ENCODE peak calls at places on chromosomes 6 and 20, in four cellular contexts. G, N, S and H are unnamed samples.

GRCh38 chr6:19603716-19604115 is 233.5 kb upstream of the ID4 start:
- DNase-seq in G (no peak), N (no peak), S (no peak), H (no peak)

GRCh38 chr6:118902731-118903130 is 8.8 kb downstream of the ASF1A start:
- DNase-seq in G (no peak), N (no peak), S (no peak), H (no peak)

GRCh38 chr6:124964084-124964763 is 2.0 kb downstream of the RNF217 start:
- DNase-seq in N (peak), S (peak), G (no peak), H (no peak)

GRCh38 chr6:72720464-72720863 is 98.6 kb downstream of the KCNQ5 start:
- DNase-seq in N (no peak), G (no peak), S (no peak), H (no peak)

GRCh38 chr6:116949964-116950363 is 72.9 kb downstream of the RFX6 start:
- DNase-seq in S (no peak), G (no peak), N (no peak), H (no peak)

GRCh38 chr6:20933057-20933792 is 399.0 kb downstream of the CDKAL1 start:
- DNase-seq in S (no peak), N (no peak), G (no peak), H (no peak)

GRCh38 chr6:157092736-157093135 is 230.6 kb downstream of the TMEM242 start:
- DNase-seq in S (no peak), G (no peak), N (no peak), H (no peak)

GRCh38 chr20:20609522-20609921 is 102.9 kb downstream of the RALGAPA2 start:
- DNase-seq in G (no peak), S (no peak), N (no peak), H (no peak)

GRCh38 chr20:2458919-2459499 is 11.6 kb downstream of the SNRPB start:
- DNase-seq in G (no peak), S (no peak), N (no peak), H (no peak)

GRCh38 chr6:65229768-65230167 is 477.3 kb downstream of the EYS start:
- DNase-seq in N (no peak), G (no peak), S (no peak), H (no peak)

GRCh38 chr6:154412106-154412820 is 55.7 kb upstream of the IPCEF1 start:
- DNase-seq in N (no peak), S (no peak), G (no peak), H (no peak)

GRCh38 chr6:138089325-138089724 is 17.9 kb downstream of the PERP start:
- DNase-seq in N (no peak), G (no peak), S (no peak), H (no peak)

DNA sequence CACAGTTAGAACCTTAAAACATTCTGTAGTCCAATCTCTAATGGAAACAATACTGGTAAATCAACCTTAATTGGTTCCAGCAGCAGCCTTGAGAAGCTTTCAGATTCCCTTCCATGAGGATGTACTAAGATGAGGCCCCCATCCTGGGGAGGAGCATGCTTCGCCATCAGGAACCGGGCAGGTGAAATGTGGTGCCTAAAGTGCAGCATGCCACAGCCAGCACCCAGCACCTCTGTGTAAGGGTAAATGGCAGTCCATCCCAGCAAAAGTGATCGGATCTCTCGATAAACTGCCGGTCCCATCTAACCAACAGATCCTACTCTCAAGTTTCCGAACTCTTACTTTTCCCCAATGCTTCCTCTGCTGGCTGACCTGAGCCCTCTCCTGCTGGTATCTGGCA is 166.3 kb upstream of the PDE10A start:
- DNase-seq in S (no peak), N (no peak), G (no peak), H (no peak)
- H3K27ac ChIP-seq in S (no peak), N (no peak), G (no peak), H (no peak)

GRCh38 chr6:6700871-6701270 is 112.4 kb downstream of the LY86 start:
- DNase-seq in S (no peak), G (no peak), N (peak), H (no peak)

GRCh38 chr6:6699741-6700367 is 111.3 kb downstream of the LY86 start:
- DNase-seq in G (peak), N (peak), S (peak), H (peak)

GRCh38 chr6:6701864-6702263 is 113.3 kb downstream of the LY86 start:
- DNase-seq in N (peak), S (no peak), G (peak), H (no peak)

GRCh38 chr6:6697620-6698019 is 109.1 kb downstream of the LY86 start:
- DNase-seq in S (peak), G (no peak), N (no peak), H (no peak)

DNA sequence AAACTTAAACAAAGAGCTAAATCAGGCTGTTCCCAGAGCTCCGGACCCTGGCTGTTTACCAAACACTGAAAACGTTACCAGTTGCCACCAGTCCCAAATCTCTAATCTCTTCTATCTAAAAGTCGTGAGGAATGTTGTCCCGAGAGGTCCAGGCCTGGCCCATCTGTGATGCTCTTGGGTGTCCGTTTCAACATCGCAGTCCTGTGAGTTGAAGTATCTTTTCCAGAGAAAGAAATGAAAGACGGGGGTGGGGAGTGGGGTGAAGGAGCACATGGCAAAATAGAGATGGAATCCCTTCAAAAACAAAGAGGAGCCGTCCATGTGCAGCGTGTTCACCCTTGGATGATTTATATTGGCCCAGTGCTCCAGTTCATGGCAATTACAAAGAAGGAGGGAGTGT is 111.9 kb downstream of the LY86 start:
- DNase-seq in G (no peak), N (peak), S (no peak), H (no peak)
- H3K27ac ChIP-seq in G (peak), N (peak), S (no peak), H (no peak)

GRCh38 chr6:41373919-41374617 is 38.7 kb downstream of the NCR2 start:
- DNase-seq in N (no peak), S (peak), G (no peak), H (no peak)
- H3K27ac ChIP-seq in N (no peak), S (no peak), G (no peak), H (no peak)

GRCh38 chr20:49747707-49748524 is 34.2 kb upstream of the B4GALT5 start:
- DNase-seq in G (peak), S (no peak), N (peak), H (peak)
- H3K27ac ChIP-seq in G (peak), S (peak), N (peak), H (peak)

GRCh38 chr20:408843-409696 is 971 bp downstream of the RBCK1 start:
- DNase-seq in G (no peak), N (no peak), S (peak), H (no peak)
- H3K27ac ChIP-seq in G (peak), N (peak), S (no peak), H (peak)

DNA sequence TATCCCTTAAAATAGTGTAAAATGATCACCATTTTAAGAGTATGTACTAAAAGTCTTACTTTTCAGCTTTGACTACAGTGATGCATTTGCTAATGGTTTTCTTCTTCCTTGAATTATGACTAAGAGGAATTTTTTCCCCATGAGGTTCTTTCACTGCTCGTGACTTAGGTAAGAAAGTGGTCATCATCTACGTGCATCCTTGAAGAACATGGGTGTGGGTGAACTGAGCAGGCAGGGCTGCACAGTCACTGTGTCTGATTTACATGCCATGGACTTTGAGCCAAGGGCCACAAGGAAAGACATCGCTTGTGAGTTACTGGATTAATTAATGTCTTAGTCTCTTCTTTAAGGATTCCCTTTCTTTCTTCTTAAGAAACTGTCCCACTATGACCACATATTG is 33.3 kb downstream of the NQO2 start:
- DNase-seq in N (no peak), G (no peak), S (no peak), H (no peak)
- H3K27ac ChIP-seq in N (no peak), G (no peak), S (no peak), H (no peak)

GRCh38 chr6:53437557-53438202 is 88.9 kb upstream of the ELOVL5 start:
- DNase-seq in G (no peak), S (peak), N (no peak), H (peak)
- H3K27ac ChIP-seq in G (no peak), S (no peak), N (no peak), H (no peak)

DNA sequence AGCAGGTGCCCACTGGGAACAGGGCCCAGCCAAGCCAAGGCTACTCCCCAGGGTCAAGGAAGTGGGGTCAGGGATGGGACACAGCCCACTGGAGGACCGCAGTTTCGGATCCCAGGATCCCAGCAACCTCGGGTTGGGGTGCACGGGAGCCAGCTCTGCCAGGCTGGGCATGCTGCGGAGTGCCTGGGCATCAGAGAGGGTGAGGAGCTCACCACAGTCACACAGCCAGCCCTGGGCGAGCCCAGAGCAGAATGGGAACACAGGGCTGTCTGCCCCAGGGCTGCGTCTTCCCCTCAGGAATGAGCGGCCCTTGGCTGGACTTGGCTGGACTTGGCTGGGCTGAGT is 74.3 kb upstream of the SLCO4A1 start:
- DNase-seq in N (no peak), G (no peak), S (no peak), H (no peak)
- H3K27ac ChIP-seq in N (peak), G (no peak), S (no peak), H (peak)

GRCh38 chr6:144063246-144063743 is 32.1 kb downstream of the SF3B5 start:
- DNase-seq in N (no peak), S (peak), G (no peak), H (no peak)

GRCh38 chr6:144064402-144064830 is 31.0 kb downstream of the SF3B5 start:
- DNase-seq in G (peak), N (peak), S (peak), H (peak)

GRCh38 chr6:144063744-144064401 is 31.5 kb downstream of the SF3B5 start:
- DNase-seq in N (peak), S (peak), G (peak), H (peak)

GRCh38 chr6:144066255-144066654 is 29.1 kb downstream of the SF3B5 start:
- DNase-seq in N (no peak), S (no peak), G (no peak), H (no peak)

GRCh38 chr6:144064831-144065668 is 30.3 kb downstream of the SF3B5 start:
- DNase-seq in N (no peak), S (peak), G (no peak), H (no peak)
- H3K27ac ChIP-seq in N (no peak), S (no peak), G (peak), H (peak)